ENCODE peak calls at places on chromosomes 2 and 18, in nine cellular contexts. One of them, this sample, is unnamed.

GRCh38 chr2:187567126-187567525 is 12.9 kb upstream of the TFPI start:
- DNase-seq in A549: no peak
- DNase-seq in uterus: no peak
- DNase-seq in body of pancreas: no peak
- DNase-seq in thyroid gland: no peak
- DNase-seq in IMR-90: peak
- DNase-seq in Peyer's patch: no peak
- DNase-seq in tibial nerve: no peak
- DNase-seq in esophagus muscularis mucosa: no peak
- DNase-seq in this sample: no peak

GRCh38 chr18:45626330-45627203 is 11.3 kb downstream of the SLC14A2 start:
- DNase-seq in A549: no peak
- DNase-seq in uterus: no peak
- DNase-seq in body of pancreas: no peak
- DNase-seq in thyroid gland: no peak
- DNase-seq in IMR-90: peak
- DNase-seq in Peyer's patch: no peak
- DNase-seq in tibial nerve: no peak
- DNase-seq in esophagus muscularis mucosa: no peak
- DNase-seq in this sample: no peak

GRCh38 chr2:71620851-71621251 is 167.5 kb downstream of the DYSF start:
- DNase-seq in A549: no peak
- DNase-seq in uterus: no peak
- DNase-seq in body of pancreas: no peak
- DNase-seq in thyroid gland: no peak
- DNase-seq in IMR-90: no peak
- DNase-seq in Peyer's patch: no peak
- DNase-seq in tibial nerve: no peak
- DNase-seq in esophagus muscularis mucosa: peak
- DNase-seq in this sample: no peak

GRCh38 chr2:177392373-177393246 is at the start of gene AGPS:
- DNase-seq in A549: peak
- DNase-seq in uterus: peak
- DNase-seq in body of pancreas: peak
- DNase-seq in thyroid gland: peak
- DNase-seq in IMR-90: peak
- DNase-seq in Peyer's patch: peak
- DNase-seq in tibial nerve: peak
- DNase-seq in esophagus muscularis mucosa: peak
- DNase-seq in this sample: peak

GRCh38 chr2:10439185-10439879 is 8.8 kb downstream of the ODC1 start:
- DNase-seq in A549: no peak
- DNase-seq in uterus: no peak
- DNase-seq in body of pancreas: no peak
- DNase-seq in thyroid gland: no peak
- DNase-seq in IMR-90: no peak
- DNase-seq in Peyer's patch: no peak
- DNase-seq in tibial nerve: no peak
- DNase-seq in esophagus muscularis mucosa: no peak
- DNase-seq in this sample: peak

GRCh38 chr2:23824777-23825212 is 102.1 kb downstream of the ATAD2B start:
- DNase-seq in A549: peak
- DNase-seq in uterus: no peak
- DNase-seq in body of pancreas: no peak
- DNase-seq in thyroid gland: no peak
- DNase-seq in IMR-90: peak
- DNase-seq in Peyer's patch: no peak
- DNase-seq in tibial nerve: peak
- DNase-seq in esophagus muscularis mucosa: no peak
- DNase-seq in this sample: peak

GRCh38 chr2:219736196-219736595 is 108.8 kb downstream of the SLC4A3 start:
- DNase-seq in A549: peak
- DNase-seq in uterus: no peak
- DNase-seq in body of pancreas: no peak
- DNase-seq in thyroid gland: no peak
- DNase-seq in IMR-90: peak
- DNase-seq in Peyer's patch: no peak
- DNase-seq in tibial nerve: peak
- DNase-seq in esophagus muscularis mucosa: peak
- DNase-seq in this sample: peak

GRCh38 chr2:240199133-240199870 is 58.8 kb upstream of the OTOS start:
- DNase-seq in A549: no peak
- DNase-seq in uterus: peak
- DNase-seq in body of pancreas: no peak
- DNase-seq in thyroid gland: no peak
- DNase-seq in IMR-90: no peak
- DNase-seq in Peyer's patch: no peak
- DNase-seq in tibial nerve: no peak
- DNase-seq in esophagus muscularis mucosa: no peak
- DNase-seq in this sample: no peak

GRCh38 chr2:230660294-230661060 is 52.2 kb upstream of the CAB39 start:
- DNase-seq in A549: no peak
- DNase-seq in uterus: peak
- DNase-seq in body of pancreas: no peak
- DNase-seq in thyroid gland: no peak
- DNase-seq in IMR-90: no peak
- DNase-seq in Peyer's patch: no peak
- DNase-seq in tibial nerve: peak
- DNase-seq in esophagus muscularis mucosa: no peak
- DNase-seq in this sample: peak

GRCh38 chr18:42401131-42401673 is 446.2 kb downstream of the PIK3C3 start:
- DNase-seq in A549: no peak
- DNase-seq in uterus: no peak
- DNase-seq in body of pancreas: no peak
- DNase-seq in thyroid gland: no peak
- DNase-seq in IMR-90: no peak
- DNase-seq in Peyer's patch: no peak
- DNase-seq in tibial nerve: no peak
- DNase-seq in esophagus muscularis mucosa: no peak
- DNase-seq in this sample: no peak

GRCh38 chr2:207791579-207792243 is 22.0 kb upstream of the FZD5 start:
- DNase-seq in A549: no peak
- DNase-seq in uterus: no peak
- DNase-seq in body of pancreas: no peak
- DNase-seq in thyroid gland: peak
- DNase-seq in IMR-90: no peak
- DNase-seq in Peyer's patch: no peak
- DNase-seq in tibial nerve: no peak
- DNase-seq in esophagus muscularis mucosa: no peak
- DNase-seq in this sample: no peak

GRCh38 chr2:207790898-207791297 is 21.2 kb upstream of the FZD5 start:
- DNase-seq in A549: no peak
- DNase-seq in uterus: no peak
- DNase-seq in body of pancreas: no peak
- DNase-seq in thyroid gland: no peak
- DNase-seq in IMR-90: no peak
- DNase-seq in Peyer's patch: no peak
- DNase-seq in tibial nerve: no peak
- DNase-seq in esophagus muscularis mucosa: no peak
- DNase-seq in this sample: no peak

GRCh38 chr2:207787800-207788199 is 18.1 kb upstream of the FZD5 start:
- DNase-seq in A549: no peak
- DNase-seq in uterus: no peak
- DNase-seq in body of pancreas: no peak
- DNase-seq in thyroid gland: no peak
- DNase-seq in IMR-90: no peak
- DNase-seq in Peyer's patch: no peak
- DNase-seq in tibial nerve: no peak
- DNase-seq in esophagus muscularis mucosa: no peak
- DNase-seq in this sample: no peak

GRCh38 chr2:207796585-207797350 is 27.1 kb upstream of the FZD5 start:
- DNase-seq in A549: peak
- DNase-seq in uterus: no peak
- DNase-seq in body of pancreas: no peak
- DNase-seq in thyroid gland: peak
- DNase-seq in IMR-90: peak
- DNase-seq in Peyer's patch: no peak
- DNase-seq in tibial nerve: no peak
- DNase-seq in esophagus muscularis mucosa: no peak
- DNase-seq in this sample: no peak

GRCh38 chr2:207792244-207792785 is 22.6 kb upstream of the FZD5 start:
- DNase-seq in A549: peak
- DNase-seq in uterus: no peak
- DNase-seq in body of pancreas: no peak
- DNase-seq in thyroid gland: peak
- DNase-seq in IMR-90: peak
- DNase-seq in Peyer's patch: no peak
- DNase-seq in tibial nerve: no peak
- DNase-seq in esophagus muscularis mucosa: no peak
- DNase-seq in this sample: peak
- TF ChIP-seq POLR2A in A549: no peak
- TF ChIP-seq POLR2A in uterus: no peak
- TF ChIP-seq POLR2A in body of pancreas: no peak
- TF ChIP-seq POLR2A in thyroid gland: no peak
- TF ChIP-seq POLR2A in IMR-90: no peak
- TF ChIP-seq POLR2A in Peyer's patch: no peak
- TF ChIP-seq POLR2A in tibial nerve: no peak
- TF ChIP-seq POLR2A in esophagus muscularis mucosa: no peak
- TF ChIP-seq POLR2A in this sample: peak

DNA sequence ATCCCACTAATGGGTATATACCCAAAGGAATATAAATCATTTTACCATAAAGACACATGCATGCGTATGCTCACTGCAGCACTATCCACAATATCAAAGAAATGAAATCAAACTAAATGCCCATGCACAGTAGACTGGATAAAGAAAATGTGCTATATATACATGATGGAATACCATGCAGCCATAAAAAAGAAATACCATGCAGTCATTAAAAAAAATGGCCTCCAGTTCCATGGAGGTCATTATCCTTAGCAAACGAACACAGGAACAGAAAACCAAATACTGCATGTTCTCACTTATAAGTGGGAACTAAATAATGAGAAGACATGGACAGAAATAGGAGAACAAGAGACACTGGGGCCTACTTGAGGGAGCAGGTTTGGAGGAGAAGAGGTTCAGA is 53.6 kb upstream of the SERTAD2 start:
- DNase-seq in A549: no peak
- DNase-seq in uterus: no peak
- DNase-seq in body of pancreas: no peak
- DNase-seq in thyroid gland: no peak
- DNase-seq in IMR-90: no peak
- DNase-seq in Peyer's patch: no peak
- DNase-seq in tibial nerve: no peak
- DNase-seq in esophagus muscularis mucosa: no peak
- DNase-seq in this sample: no peak
- TF ChIP-seq CTCF in A549: no peak
- TF ChIP-seq CTCF in uterus: no peak
- TF ChIP-seq CTCF in body of pancreas: no peak
- TF ChIP-seq CTCF in thyroid gland: no peak
- TF ChIP-seq CTCF in IMR-90: no peak
- TF ChIP-seq CTCF in Peyer's patch: no peak
- TF ChIP-seq CTCF in tibial nerve: no peak
- TF ChIP-seq CTCF in esophagus muscularis mucosa: no peak
- TF ChIP-seq CTCF in this sample: no peak

GRCh38 chr2:16181741-16182090 is 241.4 kb downstream of the MYCN start:
- DNase-seq in A549: no peak
- DNase-seq in uterus: no peak
- DNase-seq in body of pancreas: no peak
- DNase-seq in thyroid gland: no peak
- DNase-seq in IMR-90: no peak
- DNase-seq in Peyer's patch: no peak
- DNase-seq in tibial nerve: no peak
- DNase-seq in esophagus muscularis mucosa: no peak
- DNase-seq in this sample: no peak
- H3K4me3 ChIP-seq in A549: no peak
- H3K4me3 ChIP-seq in uterus: no peak
- H3K4me3 ChIP-seq in body of pancreas: no peak
- H3K4me3 ChIP-seq in thyroid gland: no peak
- H3K4me3 ChIP-seq in IMR-90: no peak
- H3K4me3 ChIP-seq in Peyer's patch: no peak
- H3K4me3 ChIP-seq in tibial nerve: no peak
- H3K4me3 ChIP-seq in esophagus muscularis mucosa: no peak
- H3K4me3 ChIP-seq in this sample: no peak

DNA sequence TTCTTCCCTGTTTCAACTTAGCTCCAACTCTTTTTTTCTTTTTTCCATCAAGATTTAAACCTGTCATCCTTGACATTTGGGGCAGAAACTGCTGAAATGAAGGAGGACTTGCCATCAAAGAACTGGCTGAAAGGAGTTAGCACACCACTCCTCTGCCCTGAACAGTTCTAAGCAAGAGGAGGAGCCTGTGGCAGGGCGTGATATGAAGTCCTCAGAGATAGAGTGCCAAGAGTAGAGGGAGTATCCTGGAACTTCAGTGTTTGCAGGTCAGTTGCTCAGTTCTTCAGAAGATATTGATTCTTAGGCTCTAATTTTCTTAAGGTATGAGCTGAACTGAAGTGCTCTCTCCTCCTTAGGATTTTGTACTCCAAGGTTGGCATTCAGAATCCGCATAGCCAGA is 15.2 kb downstream of the NABP1 start:
- DNase-seq in A549: no peak
- DNase-seq in uterus: no peak
- DNase-seq in body of pancreas: no peak
- DNase-seq in thyroid gland: no peak
- DNase-seq in IMR-90: no peak
- DNase-seq in Peyer's patch: no peak
- DNase-seq in tibial nerve: no peak
- DNase-seq in esophagus muscularis mucosa: no peak
- DNase-seq in this sample: no peak
- TF ChIP-seq POLR2A in A549: no peak
- TF ChIP-seq POLR2A in uterus: no peak
- TF ChIP-seq POLR2A in body of pancreas: no peak
- TF ChIP-seq POLR2A in thyroid gland: no peak
- TF ChIP-seq POLR2A in IMR-90: no peak
- TF ChIP-seq POLR2A in Peyer's patch: no peak
- TF ChIP-seq POLR2A in tibial nerve: no peak
- TF ChIP-seq POLR2A in esophagus muscularis mucosa: no peak
- TF ChIP-seq POLR2A in this sample: no peak

GRCh38 chr2:213220967-213221603 is 63.2 kb upstream of the SPAG16 start:
- DNase-seq in A549: no peak
- DNase-seq in uterus: no peak
- DNase-seq in body of pancreas: no peak
- DNase-seq in thyroid gland: no peak
- DNase-seq in IMR-90: no peak
- DNase-seq in Peyer's patch: no peak
- DNase-seq in tibial nerve: no peak
- DNase-seq in esophagus muscularis mucosa: no peak
- DNase-seq in this sample: no peak
- TF ChIP-seq CTCF in A549: no peak
- TF ChIP-seq CTCF in uterus: no peak
- TF ChIP-seq CTCF in body of pancreas: no peak
- TF ChIP-seq CTCF in thyroid gland: no peak
- TF ChIP-seq CTCF in IMR-90: no peak
- TF ChIP-seq CTCF in Peyer's patch: no peak
- TF ChIP-seq CTCF in tibial nerve: no peak
- TF ChIP-seq CTCF in esophagus muscularis mucosa: no peak
- TF ChIP-seq CTCF in this sample: no peak

DNA sequence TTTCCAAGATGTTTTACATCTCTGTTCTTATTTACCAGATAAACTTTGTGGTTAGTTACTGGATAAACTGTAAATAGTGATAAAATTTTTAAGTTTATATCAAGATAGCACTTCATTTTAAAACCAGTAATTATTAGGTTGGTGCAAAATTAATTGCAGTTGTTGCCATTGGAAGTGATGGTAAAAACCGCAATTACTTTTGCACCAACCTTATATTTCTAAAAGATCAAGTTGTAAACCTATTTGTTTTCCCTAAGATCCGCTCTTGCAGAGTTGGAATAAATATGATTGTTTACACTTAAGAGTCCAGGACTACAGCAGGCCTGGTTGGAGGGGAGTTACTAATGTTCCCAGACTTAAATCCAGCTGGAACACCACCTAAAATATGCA is 479 bp upstream of the AOX1 start:
- DNase-seq in A549: no peak
- DNase-seq in uterus: no peak
- DNase-seq in body of pancreas: no peak
- DNase-seq in thyroid gland: no peak
- DNase-seq in IMR-90: no peak
- DNase-seq in Peyer's patch: no peak
- DNase-seq in tibial nerve: no peak
- DNase-seq in esophagus muscularis mucosa: no peak
- DNase-seq in this sample: no peak
- H3K4me3 ChIP-seq in A549: no peak
- H3K4me3 ChIP-seq in uterus: peak
- H3K4me3 ChIP-seq in body of pancreas: no peak
- H3K4me3 ChIP-seq in thyroid gland: no peak
- H3K4me3 ChIP-seq in IMR-90: peak
- H3K4me3 ChIP-seq in Peyer's patch: peak
- H3K4me3 ChIP-seq in tibial nerve: peak
- H3K4me3 ChIP-seq in esophagus muscularis mucosa: peak
- H3K4me3 ChIP-seq in this sample: no peak